ENCODE peak calls at places on chromosomes 6 and 20, in eight cellular contexts. M is AG10803; N is testis; O is nephron progenitor cell; I is astrocyte of the cerebellum; J is hepatocyte; E is CD8-positive, alpha-beta T cell; P is fibroblast of lung. C is an unnamed sample.

GRCh38 chr6:49499623-49500022 is at the start of gene GLYATL3:
- DNase-seq in M (no peak), N (no peak), O (no peak), I (no peak), J (no peak), E (no peak), P (no peak), C (no peak)

GRCh38 chr6:139549561-139550070 is 175.2 kb upstream of the CITED2 start:
- DNase-seq in M (no peak), N (no peak), O (no peak), I (no peak), J (no peak), E (no peak), P (no peak), C (no peak)

GRCh38 chr20:36591854-36592641 is 13.5 kb upstream of the RAB5IF start:
- DNase-seq in M (peak; percentile 55), N (no peak), O (no peak), I (no peak), J (peak; percentile 57), E (no peak), P (no peak), C (peak; percentile 69)

GRCh38 chr6:142537612-142538478 is 236.0 kb downstream of the ADGRG6 start:
- DNase-seq in M (peak; percentile 13), N (peak; percentile 41), O (no peak), I (no peak), J (no peak), E (no peak), P (no peak), C (peak; percentile 15)

GRCh38 chr6:169921227-169921626 is 169.8 kb downstream of the ERMARD start:
- DNase-seq in M (no peak), N (no peak), O (no peak), I (no peak), J (no peak), E (no peak), P (no peak), C (no peak)

GRCh38 chr6:167760979-167761793 is 65.5 kb upstream of the AFDN start:
- DNase-seq in M (no peak), N (peak; percentile 87), O (peak; percentile 19), I (peak; percentile 78), J (peak; percentile 69), E (no peak), P (peak; percentile 40), C (no peak)

GRCh38 chr6:41779793-41780622 is at the start of gene FRS3:
- DNase-seq in M (peak; percentile 92), N (peak; percentile 98), O (peak; percentile 100), I (peak; percentile 85), J (peak; percentile 97), E (peak; percentile 99), P (peak; percentile 84), C (peak; percentile 93)

GRCh38 chr6:109059591-109060021 is 35.0 kb downstream of the SESN1 start:
- DNase-seq in M (peak; percentile 24), N (no peak), O (no peak), I (no peak), J (no peak), E (no peak), P (peak; percentile 19), C (peak; percentile 62)

GRCh38 chr6:36598326-36598725 is 4.2 kb downstream of the SRSF3 start:
- DNase-seq in M (no peak), N (peak; percentile 14), O (no peak), I (no peak), J (no peak), E (no peak), P (no peak), C (no peak)

GRCh38 chr6:34315780-34316179 is 67.0 kb upstream of the SMIM29 start:
- DNase-seq in M (no peak), N (no peak), O (no peak), I (no peak), J (no peak), E (no peak), P (no peak), C (no peak)

GRCh38 chr6:101398716-101399626 is 5.5 kb downstream of the GRIK2 start:
- DNase-seq in M (no peak), N (no peak), O (peak; percentile 9), I (no peak), J (no peak), E (no peak), P (peak; percentile 14), C (no peak)

GRCh38 chr6:119493980-119494379 is 144.4 kb upstream of the MAN1A1 start:
- DNase-seq in M (no peak), N (no peak), O (no peak), I (no peak), J (no peak), E (no peak), P (no peak), C (no peak)

DNA sequence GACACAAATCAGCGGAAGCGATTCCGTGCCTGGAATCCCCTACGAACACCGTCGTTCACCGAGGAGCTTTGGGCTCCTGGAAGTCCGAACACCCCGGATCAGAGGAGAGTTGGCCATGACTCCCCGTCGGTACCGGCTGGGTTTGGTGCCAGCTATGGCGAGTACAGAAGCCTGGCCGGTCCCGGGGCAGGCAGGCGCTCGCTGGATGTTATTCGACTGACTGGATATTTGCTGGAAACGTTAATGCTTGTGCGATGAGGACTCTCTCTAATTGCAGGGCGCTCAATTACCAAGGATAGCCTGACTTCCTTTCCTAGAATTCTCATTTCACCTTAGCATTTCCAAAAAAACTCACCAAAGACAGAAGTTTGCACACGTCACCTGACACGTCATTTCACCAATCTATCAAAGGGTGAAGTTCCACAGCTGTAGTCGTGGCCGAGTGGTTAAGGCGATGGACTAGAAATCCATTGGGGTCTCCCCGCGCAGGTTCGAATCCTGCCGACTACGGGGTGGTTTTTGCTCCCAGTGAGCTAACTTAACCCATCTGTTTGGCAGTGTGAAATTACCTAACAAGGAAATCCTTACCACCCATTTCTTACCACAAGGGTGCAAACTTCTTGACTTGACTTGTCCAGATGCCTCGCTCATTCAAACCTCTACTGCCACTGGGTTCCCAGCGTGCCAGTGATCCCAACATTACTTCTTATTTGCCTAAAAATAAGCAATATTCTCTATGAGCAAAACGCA is 22.7 kb upstream of the ZNF184 start:
- DNase-seq in M (peak; percentile 86), N (peak; percentile 65), O (peak; percentile 73), I (no peak), J (peak; percentile 85), E (no peak), P (peak; percentile 92), C (peak; percentile 71)
- TF ChIP-seq CTCF in M (peak; percentile 35), N (no peak), O (no peak), I (no peak), J (no peak), E (no peak), P (peak; percentile 13), C (peak; percentile 3)

GRCh38 chr6:99151634-99152344 is 197.7 kb downstream of the FAXC start:
- DNase-seq in M (peak; percentile 12), N (peak; percentile 59), O (peak; percentile 73), I (no peak), J (peak; percentile 66), E (no peak), P (peak; percentile 23), C (no peak)
- TF ChIP-seq CTCF in M (peak; percentile 52), N (peak; percentile 47), O (peak; percentile 61), I (peak; percentile 63), J (peak; percentile 69), E (peak; percentile 44), P (peak; percentile 40), C (peak; percentile 66)

DNA sequence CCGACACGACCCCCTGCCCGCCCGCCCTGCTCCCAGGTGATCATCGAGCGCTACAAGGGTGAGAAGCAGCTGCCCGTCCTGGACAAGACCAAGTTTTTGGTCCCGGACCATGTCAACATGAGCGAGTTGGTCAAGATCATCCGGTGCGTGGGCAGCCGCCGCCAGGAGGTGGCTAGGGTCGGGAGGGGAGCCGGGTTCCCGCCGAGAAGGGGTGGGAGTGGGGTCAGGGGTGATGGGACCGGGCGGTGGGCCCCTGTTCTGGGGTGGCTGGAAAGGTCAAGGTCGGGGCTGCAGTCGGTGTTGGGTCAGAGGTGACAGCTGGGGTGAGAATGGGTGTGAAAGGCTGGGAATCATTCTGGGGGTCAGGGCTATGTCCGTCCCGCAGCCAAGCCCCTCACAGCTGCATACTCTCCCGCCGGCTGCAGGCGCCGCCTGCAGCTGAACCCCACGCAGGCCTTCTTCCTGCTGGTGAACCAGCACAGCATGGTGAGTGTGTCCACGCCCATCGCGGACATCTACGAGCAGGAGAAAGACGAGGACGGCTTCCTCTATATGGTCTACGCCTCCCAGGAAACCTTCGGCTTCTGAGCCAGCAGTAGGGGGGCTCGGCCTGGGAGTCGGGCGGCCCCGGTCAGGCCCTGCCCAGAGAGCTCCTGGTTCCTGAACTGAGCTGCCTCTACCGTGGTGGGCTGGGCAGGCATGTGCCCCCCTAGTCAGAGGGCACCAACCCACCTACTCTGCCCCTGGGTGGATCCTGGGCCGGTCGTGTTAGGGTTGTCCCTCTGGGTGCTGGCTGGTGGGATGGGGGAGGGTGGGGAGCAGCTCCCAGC is 1.0 kb downstream of the MAP1LC3A start:
- DNase-seq in M (no peak), N (peak; percentile 26), O (peak; percentile 28), I (no peak), J (no peak), E (no peak), P (no peak), C (peak; percentile 37)
- TF ChIP-seq CTCF in M (peak; percentile 7), N (no peak), O (no peak), I (no peak), J (no peak), E (no peak), P (no peak), C (no peak)

GRCh38 chr20:17568972-17569471 is 853 bp upstream of the DSTN start:
- DNase-seq in M (peak; percentile 98), N (peak; percentile 80), O (peak; percentile 71), I (peak; percentile 93), J (peak; percentile 93), E (no peak), P (peak; percentile 99), C (peak; percentile 98)

GRCh38 chr20:17568045-17568788 is 1.7 kb upstream of the DSTN start:
- DNase-seq in M (no peak), N (no peak), O (no peak), I (no peak), J (peak; percentile 6), E (no peak), P (no peak), C (no peak)

GRCh38 chr20:17571153-17571527 is 1.3 kb downstream of the DSTN start:
- DNase-seq in M (peak; percentile 26), N (no peak), O (no peak), I (no peak), J (no peak), E (no peak), P (peak; percentile 24), C (no peak)

GRCh38 chr20:17570347-17571152 is 675 bp downstream of the DSTN start:
- DNase-seq in M (peak; percentile 46), N (peak; percentile 61), O (peak; percentile 73), I (no peak), J (peak; percentile 72), E (no peak), P (peak; percentile 49), C (peak; percentile 62)

DNA sequence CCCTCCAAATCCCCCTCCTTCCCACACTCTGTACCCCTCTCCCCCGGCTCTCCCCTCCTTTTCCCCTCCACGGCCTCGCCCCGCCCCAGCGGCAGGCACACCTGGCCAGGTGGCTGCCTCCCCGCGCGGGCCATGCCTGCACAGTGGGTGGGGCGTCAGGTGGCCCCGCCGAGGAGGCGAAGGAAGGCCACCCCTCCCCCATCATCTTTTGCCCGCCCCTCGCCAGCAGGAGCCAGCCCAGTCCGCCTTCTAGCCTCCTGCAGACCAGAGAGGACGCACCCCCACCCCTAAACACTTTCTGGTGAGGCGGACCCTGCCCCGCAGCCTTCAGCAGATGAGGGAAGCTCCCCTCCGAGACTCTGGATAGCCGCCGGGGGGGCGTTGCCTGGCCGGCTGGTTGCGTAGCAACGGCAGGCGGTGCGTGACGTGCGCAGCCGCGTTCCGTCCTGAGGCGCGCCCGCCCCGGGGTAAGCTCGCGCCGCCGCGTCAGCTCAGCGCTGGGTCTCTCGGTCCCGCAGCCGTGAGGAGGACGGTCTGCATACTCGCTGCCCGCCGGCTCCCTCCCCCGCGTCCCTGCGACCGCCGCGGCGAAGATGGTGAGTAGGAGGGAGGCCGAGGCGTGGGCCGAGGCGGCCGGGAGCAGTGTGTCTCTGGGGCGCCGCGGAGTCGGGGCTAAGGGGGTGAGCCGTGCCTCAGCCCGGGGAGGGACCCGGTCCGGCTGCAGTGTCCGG is at the start of gene DSTN:
- DNase-seq in M (peak; percentile 94), N (peak; percentile 94), O (peak; percentile 95), I (peak; percentile 88), J (peak; percentile 98), E (peak; percentile 82), P (peak; percentile 96), C (peak; percentile 98)
- TF ChIP-seq CTCF in M (no peak), N (no peak), O (no peak), I (no peak), J (no peak), E (no peak), P (no peak), C (no peak)

C was measured in foreskin fibroblast.